ENCODE peak calls at places on chromosomes 4 and X, in eight cellular contexts. P is fibroblast of the aortic adventitia; M is amniotic stem cell; G is activated T-cell treated with anti-CD3 and anti-CD28 coated beads, Interleukin-2, amount 50 U/mL, for 72 hours; V is NCI-H1417 treated with DMSO at 0.1 percent for 48 hours; S is WTC11; H is HCT116; N is stimulated activated CD4-positive, alpha-beta T cell treated with anti-CD3 and anti-CD28 coated beads, Interleukin-2, amount 100 ng/mL, for 24 hours. A is an unnamed sample.

GRCh38 chr4:73607375-73608026 is 12.7 kb downstream of the RASSF6 start:
- DNase-seq in P (no peak), M (no peak), G (no peak), V (no peak), S (no peak), H (no peak), N (no peak), A (no peak)

GRCh38 chrX:53190363-53190960 is 34.5 kb downstream of the KDM5C start:
- DNase-seq in P (no peak), M (no peak), G (no peak), V (no peak), S (peak; percentile 56), H (no peak), N (no peak), A (no peak)

GRCh38 chr4:78901882-78902281 is 37.4 kb downstream of the PAQR3 start:
- DNase-seq in P (no peak), M (no peak), G (no peak), V (no peak), S (no peak), H (no peak), N (no peak), A (no peak)

GRCh38 chr4:74661427-74662171 is 132.7 kb downstream of the BTC start:
- DNase-seq in P (no peak), M (no peak), G (no peak), V (no peak), S (no peak), H (no peak), N (no peak), A (no peak)

GRCh38 chrX:103446665-103447302 is 70.4 kb downstream of the BEX3 start:
- DNase-seq in P (peak; percentile 38), M (no peak), G (no peak), V (no peak), S (no peak), H (no peak), N (no peak), A (no peak)

GRCh38 chrX:103538728-103539127 is 19.4 kb upstream of the RAB40A start:
- DNase-seq in P (peak; percentile 12), M (no peak), G (no peak), V (no peak), S (no peak), H (no peak), N (no peak), A (no peak)

GRCh38 chr4:85573270-85573669 is 98.3 kb downstream of the ARHGAP24 start:
- DNase-seq in P (no peak), M (no peak), G (no peak), V (no peak), S (no peak), H (no peak), N (no peak), A (no peak)

GRCh38 chrX:68832101-68832416 is 3.2 kb downstream of the EFNB1 start:
- DNase-seq in P (peak; percentile 75), M (peak; percentile 35), G (peak; percentile 52), V (no peak), S (no peak), H (no peak), N (peak; percentile 23), A (no peak)

GRCh38 chr4:47143261-47143660 is 111.9 kb downstream of the GABRB1 start:
- DNase-seq in P (no peak), M (no peak), G (no peak), V (no peak), S (no peak), H (no peak), N (no peak), A (no peak)

GRCh38 chr4:156790866-156791265 is 180.7 kb downstream of the PDGFC start:
- DNase-seq in P (peak; percentile 80), M (no peak), G (no peak), V (no peak), S (no peak), H (no peak), N (no peak), A (no peak)

GRCh38 chr4:16608611-16609125 is 289.8 kb downstream of the LDB2 start:
- DNase-seq in P (no peak), M (no peak), G (no peak), V (no peak), S (no peak), H (no peak), N (no peak), A (no peak)

GRCh38 chrX:129637217-129638109 is 17.3 kb downstream of the APLN start:
- DNase-seq in P (peak; percentile 76), M (no peak), G (peak; percentile 68), V (no peak), S (peak; percentile 78), H (peak; percentile 36), N (peak; percentile 79), A (peak; percentile 91)

GRCh38 chr4:93888768-93889167 is 60.2 kb downstream of the ATOH1 start:
- DNase-seq in P (no peak), M (no peak), G (no peak), V (no peak), S (no peak), H (no peak), N (no peak), A (no peak)

GRCh38 chr4:109214622-109215350 is 87.7 kb downstream of the COL25A1 start:
- DNase-seq in P (peak; percentile 11), M (no peak), G (no peak), V (no peak), S (no peak), H (no peak), N (no peak), A (no peak)

GRCh38 chr4:139076016-139076744 is 60.6 kb downstream of the NOCT start:
- DNase-seq in P (no peak), M (no peak), G (no peak), V (no peak), S (no peak), H (no peak), N (no peak), A (no peak)

GRCh38 chrX:72280210-72280882 is 3.3 kb upstream of the RPS4X start:
- DNase-seq in P (no peak), M (no peak), G (no peak), V (no peak), S (no peak), H (no peak), N (no peak), A (no peak)

GRCh38 chr4:105147226-105148151 is 813 bp downstream of the TET2 start:
- DNase-seq in P (peak; percentile 54), M (no peak), G (peak; percentile 16), V (no peak), S (no peak), H (no peak), N (peak; percentile 38), A (peak; percentile 75)

GRCh38 chrX:115892787-115893671 is 277.5 kb upstream of the AGTR2 start:
- DNase-seq in P (peak; percentile 86), M (no peak), G (peak; percentile 59), V (peak; percentile 90), S (peak; percentile 21), H (peak; percentile 40), N (no peak), A (peak; percentile 82)

GRCh38 chrX:151697537-151697936 is 2.3 kb downstream of the PRRG3 start:
- DNase-seq in P (peak; percentile 88), M (peak; percentile 39), G (no peak), V (no peak), S (no peak), H (no peak), N (no peak), A (no peak)

GRCh38 chr4:153111426-153112070 is 92.7 kb upstream of the TRIM2 start:
- DNase-seq in P (no peak), M (no peak), G (no peak), V (no peak), S (no peak), H (no peak), N (no peak), A (no peak)

GRCh38 chrX:119235872-119236598 is at the start of gene PGRMC1:
- DNase-seq in P (peak; percentile 69), M (peak; percentile 14), G (peak; percentile 85), V (no peak), S (peak; percentile 77), H (peak; percentile 39), N (peak; percentile 73), A (peak; percentile 94)

GRCh38 chr4:148054275-148054674 is 322.4 kb downstream of the ARHGAP10 start:
- DNase-seq in P (no peak), M (no peak), G (no peak), V (no peak), S (no peak), H (no peak), N (no peak), A (no peak)

GRCh38 chr4:8819019-8819418 is 52.6 kb downstream of the HMX1 start:
- DNase-seq in P (no peak), M (no peak), G (no peak), V (no peak), S (no peak), H (no peak), N (no peak), A (no peak)

GRCh38 chrX:135557344-135557743 is 36.9 kb downstream of the INTS6L start:
- DNase-seq in P (no peak), M (no peak), G (no peak), V (no peak), S (no peak), H (no peak), N (no peak), A (no peak)

GRCh38 chrX:122850326-122850725 is 333.8 kb upstream of the GRIA3 start:
- DNase-seq in P (peak; percentile 14), M (no peak), G (no peak), V (no peak), S (no peak), H (no peak), N (no peak), A (no peak)

GRCh38 chrX:10756365-10756915 is 136.1 kb upstream of the MID1 start:
- DNase-seq in P (peak; percentile 88), M (no peak), G (no peak), V (no peak), S (no peak), H (peak; percentile 18), N (no peak), A (no peak)

GRCh38 chr4:786074-786741 is 39.7 kb downstream of the CPLX1 start:
- DNase-seq in P (no peak), M (no peak), G (no peak), V (no peak), S (no peak), H (no peak), N (no peak), A (no peak)

GRCh38 chrX:74450803-74451449 is 29.6 kb downstream of the SLC16A2 start:
- DNase-seq in P (peak; percentile 92), M (peak; percentile 75), G (peak; percentile 29), V (no peak), S (no peak), H (peak; percentile 10), N (no peak), A (no peak)

GRCh38 chr4:53004497-53005148 is 142.5 kb downstream of the RASL11B start:
- DNase-seq in P (no peak), M (no peak), G (no peak), V (no peak), S (no peak), H (no peak), N (no peak), A (no peak)

GRCh38 chr4:182338059-182338458 is 94.9 kb downstream of the TENM3 start:
- DNase-seq in P (no peak), M (no peak), G (no peak), V (no peak), S (no peak), H (no peak), N (no peak), A (no peak)

GRCh38 chr4:119858176-119858575 is 208.5 kb downstream of the MAD2L1 start:
- DNase-seq in P (peak; percentile 22), M (no peak), G (no peak), V (no peak), S (no peak), H (no peak), N (no peak), A (no peak)

GRCh38 chr4:152545088-152545487 is 9.2 kb upstream of the FBXW7 start:
- DNase-seq in P (no peak), M (no peak), G (no peak), V (no peak), S (no peak), H (no peak), N (no peak), A (no peak)

GRCh38 chrX:129462707-129463106 is 60.6 kb downstream of the SMARCA1 start:
- DNase-seq in P (no peak), M (no peak), G (no peak), V (no peak), S (no peak), H (no peak), N (no peak), A (no peak)

GRCh38 chrX:150683536-150684146 is 9.6 kb upstream of the MTMR1 start:
- DNase-seq in P (peak; percentile 58), M (no peak), G (peak; percentile 18), V (no peak), S (no peak), H (peak; percentile 12), N (no peak), A (no peak)